ENCODE peak calls at places on chromosomes 3 and 15, in seven cellular contexts. W is HS-5; X is left colon; R is activated CD4-positive, alpha-beta T cell treated with anti-CD3 and anti-CD28 coated beads, Interleukin-2, amount 50 U/mL, for 1 hour; Y is lower lobe of right lung; F is retina; K is B cell. U is an unnamed sample.

GRCh38 chr3:15556512-15556911 is 35.0 kb upstream of the COLQ start:
- DNase-seq in W (no peak), X (no peak), R (no peak), Y (no peak), F (no peak), K (peak; percentile 46), U (no peak)

GRCh38 chr3:108296239-108296638 is at the start of gene HHLA2:
- DNase-seq in W (no peak), X (no peak), R (no peak), Y (no peak), F (no peak), K (no peak), U (no peak)

GRCh38 chr3:170864525-170865208 is 5.3 kb downstream of the RPL22L1 start:
- DNase-seq in W (no peak), X (no peak), R (no peak), Y (no peak), F (no peak), K (no peak), U (no peak)

GRCh38 chr3:78148986-78149717 is 1109.3 kb downstream of the ROBO2 start:
- DNase-seq in W (no peak), X (no peak), R (no peak), Y (no peak), F (no peak), K (no peak), U (no peak)

GRCh38 chr3:196270499-196270898 is 17.0 kb downstream of the PCYT1A start:
- DNase-seq in W (no peak), X (no peak), R (no peak), Y (no peak), F (no peak), K (no peak), U (no peak)

GRCh38 chr3:146577662-146578061 is 27.5 kb downstream of the PLSCR5 start:
- DNase-seq in W (peak; percentile 29), X (no peak), R (peak; percentile 20), Y (no peak), F (no peak), K (no peak), U (peak; percentile 25)

GRCh38 chr3:171251842-171252241 is 208.4 kb downstream of the TNIK start:
- DNase-seq in W (no peak), X (no peak), R (peak; percentile 40), Y (no peak), F (no peak), K (no peak), U (no peak)

GRCh38 chr15:89777821-89778380 is 1.8 kb downstream of the MESP2 start:
- DNase-seq in W (no peak), X (no peak), R (no peak), Y (no peak), F (no peak), K (no peak), U (no peak)

GRCh38 chr15:56759450-56759845 is 26.1 kb upstream of the ZNF280D start:
- DNase-seq in W (peak; percentile 84), X (no peak), R (no peak), Y (no peak), F (no peak), K (no peak), U (peak; percentile 27)

GRCh38 chr3:114380233-114380645 is 86.4 kb downstream of the TIGIT start:
- DNase-seq in W (no peak), X (peak; percentile 46), R (no peak), Y (no peak), F (no peak), K (no peak), U (peak; percentile 29)

GRCh38 chr3:177196473-177197040 is 725 bp downstream of the TBL1XR1 start:
- DNase-seq in W (no peak), X (peak; percentile 54), R (no peak), Y (no peak), F (peak; percentile 75), K (peak; percentile 78), U (peak; percentile 44)

GRCh38 chr3:170507063-170507462 is 78.8 kb downstream of the SLC7A14 start:
- DNase-seq in W (no peak), X (no peak), R (no peak), Y (no peak), F (no peak), K (no peak), U (no peak)

GRCh38 chr15:85422607-85423006 is 42.2 kb downstream of the AKAP13 start:
- DNase-seq in W (no peak), X (no peak), R (no peak), Y (no peak), F (no peak), K (no peak), U (no peak)

GRCh38 chr3:170477395-170477794 is 58.7 kb downstream of the CLDN11 start:
- DNase-seq in W (no peak), X (no peak), R (no peak), Y (no peak), F (no peak), K (no peak), U (no peak)